ENCODE peak calls at places on chromosomes 16 and 17, in five cellular contexts. W, V, A, G and O are unnamed samples. For H3K4me1, the result is how much of the 10 kb centered on the place peaks cover.

GRCh38 chr17:80942360-80943345 is 49.0 kb upstream of the CHMP6 start:
- DNase-seq in W (no peak), V (no peak), A (no peak), G (no peak), O (peak)

GRCh38 chr16:70663524-70664324 is 17.4 kb downstream of the IL34 start:
- DNase-seq in W (no peak), V (no peak), A (no peak), G (no peak), O (no peak)

GRCh38 chr17:63995626-63996025 is 2.5 kb upstream of the PRR29 start:
- DNase-seq in W (no peak), V (no peak), A (no peak), G (no peak), O (no peak)

GRCh38 chr16:19520861-19521331 is 1.0 kb downstream of the GDE1 start:
- DNase-seq in W (no peak), V (no peak), A (peak), G (peak), O (peak)

GRCh38 chr17:8869416-8869815 is 1.9 kb upstream of the PIK3R6 start:
- DNase-seq in W (no peak), V (no peak), A (no peak), G (no peak), O (no peak)

GRCh38 chr16:66484453-66485213 is 57.5 kb downstream of the BEAN1 start:
- DNase-seq in W (no peak), V (no peak), A (no peak), G (peak), O (no peak)

GRCh38 chr17:42704495-42705494 is 22.5 kb downstream of the CNTNAP1 start:
- DNase-seq in W (no peak), V (no peak), A (no peak), G (peak), O (no peak)

GRCh38 chr16:2043980-2044451 is 3.6 kb downstream of the NTHL1 start:
- DNase-seq in W (no peak), V (no peak), A (no peak), G (no peak), O (no peak)

GRCh38 chr17:75228305-75228704 is 22.8 kb downstream of the NUP85 start:
- DNase-seq in W (no peak), V (no peak), A (no peak), G (no peak), O (no peak)

GRCh38 chr17:62562656-62563055 is 64.8 kb upstream of the MRC2 start:
- DNase-seq in W (no peak), V (peak), A (peak), G (no peak), O (no peak)

GRCh38 chr17:16521070-16521727 is 29.2 kb upstream of the LRRC75A start:
- DNase-seq in W (peak), V (peak), A (peak), G (peak), O (peak)

GRCh38 chr17:82328994-82329507 is 4.5 kb downstream of the SECTM1 start:
- DNase-seq in W (no peak), V (no peak), A (no peak), G (no peak), O (no peak)

GRCh38 chr16:87393680-87394055 is 1.5 kb downstream of the MAP1LC3B start:
- DNase-seq in W (no peak), V (no peak), A (no peak), G (no peak), O (no peak)

GRCh38 chr17:2707721-2708584 is 3.6 kb downstream of the CLUH start:
- DNase-seq in W (peak), V (no peak), A (no peak), G (peak), O (peak)

GRCh38 chr17:57946798-57947358 is 8.3 kb downstream of the CUEDC1 start:
- DNase-seq in W (no peak), V (no peak), A (peak), G (peak), O (peak)
- H3K4me1 ChIP-seq in W (under half), V (half or more), A (half or more), G (under half), O (half or more)

GRCh38 chr16:24610421-24610765 is 71.0 kb downstream of the RBBP6 start:
- DNase-seq in W (peak), V (no peak), A (peak), G (no peak), O (peak)
- H2AFZ ChIP-seq in W (peak), V (no peak), A (peak), G (no peak), O (peak)

GRCh38 chr16:88419790-88420189 is 33.3 kb upstream of the ZFPM1 start:
- DNase-seq in W (no peak), V (no peak), A (no peak), G (no peak), O (no peak)

GRCh38 chr16:88416686-88417085 is 33.9 kb downstream of the ZNF469 start:
- DNase-seq in W (no peak), V (no peak), A (no peak), G (no peak), O (no peak)

GRCh38 chr16:88420496-88420895 is 32.6 kb upstream of the ZFPM1 start:
- DNase-seq in W (no peak), V (no peak), A (no peak), G (no peak), O (no peak)

GRCh38 chr16:88417684-88418476 is 35.1 kb downstream of the ZNF469 start:
- DNase-seq in W (no peak), V (no peak), A (no peak), G (no peak), O (no peak)

DNA sequence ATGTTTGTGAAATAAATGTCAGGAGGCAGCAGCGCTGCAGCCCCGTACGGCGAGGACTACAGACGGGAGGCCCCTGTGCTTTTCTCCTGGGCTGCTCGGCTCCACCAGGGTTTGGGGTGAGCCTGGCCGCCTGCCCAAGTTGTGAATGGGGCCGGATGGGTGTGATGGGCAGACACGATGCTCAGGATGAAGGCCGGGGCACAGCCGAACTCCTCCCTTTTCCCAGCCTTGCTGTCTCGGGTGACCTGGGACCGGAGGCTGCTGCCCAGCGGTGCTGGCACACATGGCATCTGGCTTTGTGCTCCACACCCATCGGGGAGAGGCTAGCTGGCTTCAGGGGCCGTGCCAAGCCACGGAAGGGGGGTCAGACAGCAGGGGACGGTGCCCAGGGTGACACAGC is 34.2 kb upstream of the ZFPM1 start:
- DNase-seq in W (no peak), V (no peak), A (no peak), G (no peak), O (no peak)
- TF ChIP-seq EZH2phosphoT487 in W (no peak), V (no peak), A (no peak), G (no peak), O (no peak)

DNA sequence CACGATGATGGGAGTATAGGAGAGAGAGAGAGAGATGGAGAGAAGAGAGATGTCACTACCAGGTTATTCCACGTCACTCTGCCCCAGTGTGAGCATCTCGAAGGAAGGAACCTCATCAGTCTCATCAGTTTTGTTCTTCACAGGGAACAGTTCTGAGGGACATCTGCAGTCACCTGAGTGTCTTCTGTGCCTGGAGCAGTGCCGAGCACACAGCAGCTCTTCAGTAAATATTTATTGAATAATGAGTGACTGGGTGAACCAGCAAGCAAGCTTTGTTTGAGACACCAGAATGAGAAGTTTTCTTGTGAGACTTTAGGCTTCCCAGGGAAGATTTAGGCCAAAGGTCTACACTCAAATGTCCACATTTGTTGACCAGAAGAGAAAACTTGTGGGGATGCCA is 142.4 kb upstream of the IRX3 start:
- DNase-seq in W (no peak), V (no peak), A (no peak), G (no peak), O (no peak)
- H3K4me1 ChIP-seq in W (under half), V (under half), A (under half), G (under half), O (under half)

GRCh38 chr16:11271610-11272009 is 1.8 kb downstream of the PRM3 start:
- DNase-seq in W (no peak), V (no peak), A (no peak), G (no peak), O (no peak)

GRCh38 chr16:11272484-11272883 is 945 bp downstream of the PRM3 start:
- DNase-seq in W (no peak), V (no peak), A (no peak), G (no peak), O (no peak)

GRCh38 chr16:11274964-11275363 is 1.3 kb downstream of the PRM2 start:
- DNase-seq in W (no peak), V (no peak), A (no peak), G (no peak), O (no peak)

GRCh38 chr16:11273721-11274324 is 394 bp upstream of the PRM3 start:
- DNase-seq in W (no peak), V (no peak), A (no peak), G (no peak), O (no peak)

GRCh38 chr16:11272921-11273720 is at the start of gene PRM3:
- DNase-seq in W (no peak), V (no peak), A (no peak), G (no peak), O (no peak)
- H2AFZ ChIP-seq in W (peak), V (no peak), A (no peak), G (no peak), O (no peak)

GRCh38 chr17:44584498-44584897 is 27.2 kb downstream of the FZD2 start:
- DNase-seq in W (no peak), V (no peak), A (no peak), G (no peak), O (no peak)

GRCh38 chr17:44578947-44579346 is 21.7 kb downstream of the FZD2 start:
- DNase-seq in W (no peak), V (no peak), A (no peak), G (no peak), O (no peak)

GRCh38 chr17:44587339-44587738 is 30.1 kb downstream of the FZD2 start:
- DNase-seq in W (no peak), V (peak), A (peak), G (no peak), O (peak)

GRCh38 chr17:44585315-44585714 is 28.0 kb downstream of the FZD2 start:
- DNase-seq in W (no peak), V (no peak), A (no peak), G (no peak), O (no peak)

GRCh38 chr17:44581868-44582267 is 24.6 kb downstream of the FZD2 start:
- DNase-seq in W (peak), V (peak), A (peak), G (peak), O (no peak)
- TF ChIP-seq EZH2phosphoT487 in W (no peak), V (no peak), A (no peak), G (no peak), O (no peak)

DNA sequence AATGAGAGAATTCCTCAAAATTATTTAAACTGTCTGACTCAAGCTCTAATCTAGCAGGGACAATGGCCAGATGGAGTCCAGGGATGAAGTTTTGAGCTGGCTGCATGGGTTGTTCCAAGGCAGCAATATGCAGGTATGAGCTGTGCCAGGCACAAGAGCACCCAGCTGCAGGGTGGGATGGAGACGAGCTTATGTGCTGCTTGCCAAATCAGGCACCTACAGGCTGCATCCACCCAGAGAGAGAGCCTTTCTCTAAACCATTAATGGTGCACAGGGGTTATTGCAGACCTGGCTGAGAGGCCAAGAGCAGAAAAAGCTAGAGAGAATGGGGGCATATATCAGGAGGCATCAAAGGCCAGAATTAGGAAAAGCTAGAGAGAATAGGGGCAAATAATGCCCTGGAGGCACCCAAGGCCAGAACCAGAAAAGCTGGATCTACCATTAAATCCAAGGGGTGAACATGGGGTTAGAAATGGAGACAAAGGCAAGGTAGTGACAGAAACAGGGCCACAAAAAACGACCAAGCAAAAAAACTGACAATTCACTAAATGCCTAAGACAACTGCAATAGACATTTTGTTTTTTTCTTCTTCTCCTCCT is 11.0 kb downstream of the KRT33A start:
- DNase-seq in W (no peak), V (no peak), A (no peak), G (no peak), O (no peak)
- H3K4me1 ChIP-seq in W (under half), V (under half), A (under half), G (under half), O (under half)

GRCh38 chr16:54847207-54847606 is 83.5 kb upstream of the IRX5 start:
- DNase-seq in W (no peak), V (no peak), A (no peak), G (no peak), O (peak)

GRCh38 chr16:54842743-54843423 is 87.8 kb upstream of the IRX5 start:
- DNase-seq in W (no peak), V (no peak), A (no peak), G (no peak), O (no peak)

GRCh38 chr16:54846761-54847160 is 83.9 kb upstream of the IRX5 start:
- DNase-seq in W (no peak), V (no peak), A (peak), G (no peak), O (peak)

GRCh38 chr16:54843424-54843750 is 87.3 kb upstream of the IRX5 start:
- DNase-seq in W (no peak), V (no peak), A (no peak), G (no peak), O (no peak)

GRCh38 chr16:54847609-54848008 is 83.1 kb upstream of the IRX5 start:
- DNase-seq in W (no peak), V (no peak), A (no peak), G (no peak), O (no peak)
- H2AFZ ChIP-seq in W (no peak), V (no peak), A (no peak), G (no peak), O (no peak)